ENCODE peak calls at places on chromosomes 5 and 9, in five cellular contexts. P is heart right ventricle, D is psoas muscle, E is endothelial cell of umbilical vein, H is bronchial epithelial cell. X is an unnamed sample.

GRCh38 chr9:108746864-108747263 is 108.9 kb downstream of the ACTL7B start:
- DNase-seq in P (no peak), D (no peak), E (no peak), H (peak), X (peak)

GRCh38 chr5:119578937-119579336 is 50.4 kb upstream of the FAM170A start:
- DNase-seq in P (no peak), D (no peak), E (peak), H (peak), X (no peak)

GRCh38 chr9:128771094-128771721 is 519 bp downstream of the ZER1 start:
- DNase-seq in P (no peak), D (no peak), E (peak), H (peak), X (no peak)

GRCh38 chr5:67405101-67405364 is 208.4 kb upstream of the CD180 start:
- DNase-seq in P (no peak), D (no peak), E (no peak), H (no peak), X (no peak)

GRCh38 chr5:104998169-104998568 is 1435.6 kb upstream of the NUDT12 start:
- DNase-seq in P (no peak), D (no peak), E (no peak), H (peak), X (no peak)

GRCh38 chr5:167614294-167615104 is 676.9 kb upstream of the WWC1 start:
- DNase-seq in P (no peak), D (no peak), E (no peak), H (no peak), X (no peak)

GRCh38 chr5:94693043-94693822 is 74.8 kb downstream of the SLF1 start:
- DNase-seq in P (no peak), D (no peak), E (peak), H (peak), X (peak)

GRCh38 chr9:126440938-126441337 is 114.3 kb downstream of the MVB12B start:
- DNase-seq in P (no peak), D (no peak), E (no peak), H (no peak), X (peak)

GRCh38 chr5:94471496-94471895 is 146.9 kb downstream of the KIAA0825 start:
- DNase-seq in P (no peak), D (no peak), E (peak), H (no peak), X (no peak)

GRCh38 chr5:156913719-156914370 is 49.2 kb downstream of the TIMD4 start:
- DNase-seq in P (no peak), D (no peak), E (no peak), H (no peak), X (no peak)

GRCh38 chr5:10467281-10468198 is 25.9 kb downstream of the ROPN1L start:
- DNase-seq in P (no peak), D (no peak), E (peak), H (peak), X (no peak)

GRCh38 chr5:68336200-68336599 is 120.6 kb downstream of the PIK3R1 start:
- DNase-seq in P (no peak), D (no peak), E (no peak), H (no peak), X (no peak)

GRCh38 chr5:34854459-34855174 is 15.7 kb downstream of the TTC23L start:
- DNase-seq in P (no peak), D (no peak), E (no peak), H (no peak), X (no peak)

GRCh38 chr5:155878991-155879575 is 447.9 kb upstream of the SGCD start:
- DNase-seq in P (no peak), D (no peak), E (no peak), H (no peak), X (peak)

GRCh38 chr5:123949807-123950206 is 437.8 kb downstream of the CSNK1G3 start:
- DNase-seq in P (no peak), D (no peak), E (no peak), H (no peak), X (no peak)

GRCh38 chr5:4043135-4043534 is 447.5 kb downstream of the IRX1 start:
- DNase-seq in P (no peak), D (no peak), E (no peak), H (no peak), X (no peak)

GRCh38 chr5:44051591-44051990 is 337.6 kb downstream of the FGF10 start:
- DNase-seq in P (no peak), D (no peak), E (no peak), H (no peak), X (no peak)

GRCh38 chr9:79477955-79478751 is 93.6 kb upstream of the TLE4 start:
- DNase-seq in P (no peak), D (no peak), E (peak), H (peak), X (no peak)

GRCh38 chr9:137113385-137114159 is 961 bp downstream of the DPP7 start:
- DNase-seq in P (no peak), D (no peak), E (no peak), H (no peak), X (no peak)

GRCh38 chr5:73948720-73949119 is 322.7 kb downstream of the ARHGEF28 start:
- DNase-seq in P (no peak), D (no peak), E (no peak), H (no peak), X (no peak)

GRCh38 chr5:52798952-52799351 is 11.2 kb downstream of the ITGA1 start:
- DNase-seq in P (no peak), D (no peak), E (no peak), H (no peak), X (no peak)

GRCh38 chr9:73683862-73684591 is 532.4 kb downstream of the ANXA1 start:
- DNase-seq in P (no peak), D (no peak), E (peak), H (peak), X (no peak)

GRCh38 chr5:94522099-94522498 is 96.3 kb downstream of the KIAA0825 start:
- DNase-seq in P (no peak), D (no peak), E (no peak), H (peak), X (no peak)

GRCh38 chr9:31210982-31211570 is 1173.4 kb upstream of the ACO1 start:
- DNase-seq in P (no peak), D (no peak), E (no peak), H (peak), X (no peak)

GRCh38 chr9:967436-967835 is 9.0 kb upstream of the DMRT3 start:
- DNase-seq in P (no peak), D (no peak), E (no peak), H (no peak), X (no peak)

GRCh38 chr5:139468421-139468931 is 2.3 kb upstream of the SMIM33 start:
- DNase-seq in P (no peak), D (no peak), E (no peak), H (no peak), X (no peak)

GRCh38 chr9:37446401-37446800 is 18.8 kb downstream of the ZBTB5 start:
- DNase-seq in P (no peak), D (no peak), E (no peak), H (no peak), X (no peak)

GRCh38 chr5:126561908-126562307 is 33.1 kb downstream of the ALDH7A1 start:
- DNase-seq in P (no peak), D (no peak), E (no peak), H (no peak), X (no peak)

GRCh38 chr9:86749530-86750275 is 197.6 kb downstream of the GAS1 start:
- DNase-seq in P (no peak), D (no peak), E (no peak), H (no peak), X (no peak)

GRCh38 chr5:146878471-146879172 is at the start of gene PPP2R2B:
- DNase-seq in P (peak), D (peak), E (no peak), H (no peak), X (no peak)

GRCh38 chr9:25904701-25905100 is 226.5 kb upstream of the TUSC1 start:
- DNase-seq in P (no peak), D (no peak), E (no peak), H (no peak), X (no peak)

GRCh38 chr9:120714088-120714845 is at the start of gene MEGF9:
- DNase-seq in P (peak), D (peak), E (peak), H (peak), X (peak)
- TF ChIP-seq CTCF in P (no peak), D (no peak), E (no peak), H (no peak), X (no peak)

GRCh38 chr9:132236662-132237311 is 74.9 kb downstream of the NTNG2 start:
- DNase-seq in P (no peak), D (no peak), E (no peak), H (no peak), X (no peak)
- TF ChIP-seq CTCF in P (no peak), D (no peak), E (no peak), H (no peak), X (no peak)

GRCh38 chr5:35938518-35939227 is at the start of gene CAPSL:
- DNase-seq in P (no peak), D (no peak), E (peak), H (peak), X (no peak)

DNA sequence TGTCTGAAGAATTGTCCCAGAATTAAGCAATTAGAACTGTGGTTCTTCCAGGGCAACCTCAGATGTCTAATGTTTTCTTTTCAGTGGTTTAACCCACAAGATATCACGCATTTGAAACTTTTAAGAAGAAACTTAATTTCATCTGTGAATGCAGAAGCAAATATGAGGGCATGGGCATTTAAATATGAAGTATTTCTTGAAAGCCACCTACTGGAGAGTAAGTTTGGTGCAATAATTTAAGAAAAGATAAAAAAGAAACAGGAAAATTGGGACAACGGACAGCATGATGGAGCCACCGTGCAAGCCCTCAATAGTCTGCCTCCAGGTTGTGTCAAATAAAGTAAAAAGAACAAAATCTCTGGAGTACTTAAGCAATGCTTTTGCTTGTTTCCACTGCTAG is 1.2 kb upstream of the CAPSL start:
- DNase-seq in P (no peak), D (no peak), E (no peak), H (no peak), X (no peak)
- TF ChIP-seq CTCF in P (no peak), D (no peak), E (no peak), H (no peak), X (no peak)

GRCh38 chr5:38483788-38484398 is 72.6 kb downstream of the LIFR start:
- DNase-seq in P (no peak), D (no peak), E (no peak), H (no peak), X (no peak)
- TF ChIP-seq CTCF in P (no peak), D (peak), E (no peak), H (no peak), X (no peak)

GRCh38 chr5:92237896-92238295 is 854.8 kb upstream of the ARRDC3 start:
- DNase-seq in P (no peak), D (no peak), E (no peak), H (peak), X (no peak)
- TF ChIP-seq CTCF in P (no peak), D (no peak), E (no peak), H (no peak), X (no peak)

GRCh38 chr9:110977259-110977709 is 61.0 kb downstream of the LPAR1 start:
- DNase-seq in P (no peak), D (no peak), E (peak), H (peak), X (no peak)

GRCh38 chr9:110979636-110980035 is 58.6 kb downstream of the LPAR1 start:
- DNase-seq in P (no peak), D (no peak), E (peak), H (no peak), X (no peak)

GRCh38 chr9:110978516-110978915 is 59.8 kb downstream of the LPAR1 start:
- DNase-seq in P (no peak), D (no peak), E (no peak), H (no peak), X (no peak)

GRCh38 chr9:110975278-110975677 is 63.0 kb downstream of the LPAR1 start:
- DNase-seq in P (no peak), D (no peak), E (no peak), H (no peak), X (no peak)

DNA sequence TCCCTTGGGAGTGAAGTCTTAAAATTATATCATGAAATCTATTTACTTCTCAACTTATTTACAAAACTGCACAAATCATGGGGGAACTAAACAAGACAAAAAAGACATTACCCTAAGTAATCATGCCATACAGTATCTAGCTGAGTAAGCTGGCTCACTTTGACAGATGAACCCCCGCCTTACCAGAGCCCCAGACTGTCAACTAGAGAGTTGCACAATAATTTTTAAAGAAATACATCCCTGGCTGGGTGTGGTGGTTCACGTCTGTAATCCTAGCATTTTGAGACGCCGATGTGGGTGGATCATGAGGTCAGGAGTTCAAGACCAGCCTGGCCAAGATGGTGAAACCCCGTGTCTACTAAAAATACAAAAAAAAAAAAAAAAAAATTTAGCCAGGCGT is 62.3 kb downstream of the LPAR1 start:
- DNase-seq in P (no peak), D (no peak), E (no peak), H (peak), X (no peak)
- TF ChIP-seq CTCF in P (no peak), D (no peak), E (no peak), H (no peak), X (no peak)